ENCODE peak calls at places on chromosomes 11 and 22, in eight cellular contexts. Q is sigmoid colon, M is prostate gland, X is transverse colon, L is SK-N-MC, E is GM12891, H is H1, I is breast epithelium. U is an unnamed sample.

GRCh38 chr11:130428271-130428670 is at the start of gene ADAMTS8:
- DNase-seq in Q (no peak), M (no peak), X (no peak), L (no peak), E (no peak), H (no peak), I (no peak), U (no peak)

GRCh38 chr22:19400881-19401280 is 30.7 kb downstream of the HIRA start:
- DNase-seq in Q (peak), M (no peak), X (no peak), L (no peak), E (no peak), H (no peak), I (no peak), U (no peak)

GRCh38 chr11:61736310-61736709 is 16.1 kb upstream of the MYRF start:
- DNase-seq in Q (no peak), M (no peak), X (no peak), L (no peak), E (no peak), H (no peak), I (no peak), U (no peak)

GRCh38 chr11:199004-199581 is 6.2 kb downstream of the SCGB1C1 start:
- DNase-seq in Q (peak), M (no peak), X (peak), L (no peak), E (no peak), H (no peak), I (no peak), U (peak)

GRCh38 chr11:10683429-10683828 is 10.1 kb downstream of the IRAG1 start:
- DNase-seq in Q (no peak), M (no peak), X (no peak), L (no peak), E (no peak), H (no peak), I (no peak), U (no peak)

GRCh38 chr22:23639661-23640060 is 7.5 kb upstream of the DRICH1 start:
- DNase-seq in Q (no peak), M (no peak), X (no peak), L (no peak), E (no peak), H (no peak), I (no peak), U (no peak)

GRCh38 chr11:63020671-63021255 is 5.1 kb upstream of the SLC22A8 start:
- DNase-seq in Q (no peak), M (no peak), X (no peak), L (no peak), E (no peak), H (peak), I (no peak), U (no peak)

GRCh38 chr22:41833369-41834004 is 582 bp downstream of the SREBF2 start:
- DNase-seq in Q (peak), M (peak), X (peak), L (no peak), E (peak), H (no peak), I (peak), U (peak)

GRCh38 chr11:69351460-69351859 is 57.5 kb downstream of the MYEOV start:
- DNase-seq in Q (no peak), M (no peak), X (no peak), L (no peak), E (no peak), H (no peak), I (no peak), U (no peak)

GRCh38 chr22:22609271-22609670 is 35.1 kb upstream of the GGTLC2 start:
- DNase-seq in Q (no peak), M (no peak), X (no peak), L (no peak), E (no peak), H (no peak), I (no peak), U (no peak)

GRCh38 chr11:57491371-57492061 is 24.0 kb downstream of the SLC43A1 start:
- DNase-seq in Q (no peak), M (no peak), X (peak), L (no peak), E (no peak), H (no peak), I (no peak), U (peak)

GRCh38 chr22:25062378-25063095 is 110.0 kb downstream of the KIAA1671 start:
- DNase-seq in Q (no peak), M (no peak), X (peak), L (no peak), E (no peak), H (no peak), I (no peak), U (peak)

GRCh38 chr11:82832983-82833382 is 67.2 kb downstream of the PRCP start:
- DNase-seq in Q (no peak), M (no peak), X (no peak), L (no peak), E (no peak), H (no peak), I (no peak), U (no peak)

GRCh38 chr11:74011360-74012071 is 2.6 kb upstream of the UCP3 start:
- DNase-seq in Q (peak), M (no peak), X (no peak), L (no peak), E (no peak), H (no peak), I (no peak), U (no peak)

GRCh38 chr22:19631899-19632670 is 82.2 kb upstream of the SEPTIN5 start:
- DNase-seq in Q (peak), M (no peak), X (no peak), L (no peak), E (no peak), H (no peak), I (no peak), U (no peak)

GRCh38 chr11:84922836-84923235 is 704.3 kb downstream of the DLG2 start:
- DNase-seq in Q (no peak), M (no peak), X (peak), L (no peak), E (no peak), H (no peak), I (no peak), U (no peak)

GRCh38 chr11:67572747-67573419 is 10.7 kb upstream of the GSTP1 start:
- DNase-seq in Q (peak), M (peak), X (peak), L (no peak), E (no peak), H (no peak), I (peak), U (peak)

GRCh38 chr11:17986007-17986710 is 26.7 kb downstream of the SERGEF start:
- DNase-seq in Q (no peak), M (no peak), X (no peak), L (no peak), E (no peak), H (no peak), I (no peak), U (no peak)

GRCh38 chr11:73950869-73951710 is at the start of gene DNAJB13:
- DNase-seq in Q (peak), M (peak), X (peak), L (no peak), E (peak), H (no peak), I (no peak), U (no peak)

GRCh38 chr11:1896468-1896867 is 4.8 kb upstream of the PRR33 start:
- DNase-seq in Q (no peak), M (no peak), X (no peak), L (no peak), E (no peak), H (no peak), I (no peak), U (no peak)

GRCh38 chr22:47782461-47783075 is 1020.1 kb downstream of the TBC1D22A start:
- DNase-seq in Q (no peak), M (no peak), X (no peak), L (no peak), E (no peak), H (no peak), I (no peak), U (peak)

GRCh38 chr22:25970996-25971811 is 198.1 kb upstream of the SEZ6L start:
- DNase-seq in Q (no peak), M (no peak), X (no peak), L (no peak), E (no peak), H (peak), I (no peak), U (no peak)

GRCh38 chr11:130510407-130511006 is 62.1 kb downstream of the ADAMTS15 start:
- DNase-seq in Q (no peak), M (peak), X (no peak), L (no peak), E (no peak), H (no peak), I (no peak), U (no peak)

GRCh38 chr11:45211732-45212131 is 65.3 kb downstream of the PRDM11 start:
- DNase-seq in Q (peak), M (no peak), X (no peak), L (no peak), E (no peak), H (no peak), I (no peak), U (no peak)

GRCh38 chr11:45213717-45214116 is 67.3 kb downstream of the PRDM11 start:
- DNase-seq in Q (peak), M (no peak), X (no peak), L (no peak), E (no peak), H (no peak), I (no peak), U (no peak)

GRCh38 chr11:45210846-45211245 is 64.4 kb downstream of the PRDM11 start:
- DNase-seq in Q (peak), M (no peak), X (no peak), L (no peak), E (no peak), H (no peak), I (no peak), U (no peak)

GRCh38 chr11:45213316-45213665 is 66.9 kb downstream of the PRDM11 start:
- DNase-seq in Q (peak), M (no peak), X (no peak), L (no peak), E (no peak), H (no peak), I (no peak), U (no peak)

DNA sequence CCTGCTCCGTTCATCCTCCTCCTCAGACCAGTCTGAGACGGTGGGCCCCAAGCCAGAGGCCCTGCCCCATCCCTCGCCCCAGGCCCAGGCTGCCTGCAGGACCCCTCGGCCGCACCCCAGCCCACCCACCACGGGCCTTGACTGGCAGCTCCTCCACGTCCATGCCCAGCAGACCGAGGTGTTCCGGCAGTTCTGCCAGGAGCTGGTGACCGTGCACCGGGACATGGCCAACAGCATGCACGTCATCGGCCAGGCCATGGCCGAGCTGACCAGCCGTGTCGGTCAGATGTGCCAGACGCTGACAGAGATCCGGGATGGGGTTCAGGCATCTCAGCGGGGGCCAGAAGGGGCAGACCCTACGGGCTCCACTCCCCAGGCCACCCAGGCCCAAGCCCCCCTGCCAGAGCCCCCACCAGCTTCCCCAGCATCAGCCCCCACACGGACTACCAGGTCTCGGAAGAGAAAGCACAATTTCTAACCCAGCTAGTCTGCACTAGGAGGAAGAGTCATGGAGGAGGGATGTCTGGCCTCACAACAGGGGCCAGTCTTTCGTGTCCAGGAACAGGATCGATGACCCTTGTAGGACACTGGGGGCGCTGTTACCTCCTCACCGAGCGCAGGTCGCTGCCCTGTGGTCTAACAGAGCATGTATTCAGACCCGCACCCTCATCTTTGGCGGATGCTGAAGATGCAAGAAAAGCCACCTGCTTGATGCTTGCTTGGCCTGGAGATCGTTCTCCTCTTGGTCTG is 66.3 kb downstream of the PRDM11 start:
- DNase-seq in Q (peak), M (no peak), X (no peak), L (no peak), E (no peak), H (no peak), I (no peak), U (no peak)
- TF ChIP-seq POLR2AphosphoS5 in Q (no peak), M (no peak), X (no peak), L (no peak), E (no peak), H (no peak), I (no peak), U (no peak)

GRCh38 chr11:64885367-64886286 is 7.2 kb upstream of the EHD1 start:
- DNase-seq in Q (no peak), M (no peak), X (no peak), L (no peak), E (no peak), H (no peak), I (no peak), U (peak)
- TF ChIP-seq POLR2AphosphoS5 in Q (no peak), M (no peak), X (peak), L (no peak), E (no peak), H (no peak), I (no peak), U (no peak)

GRCh38 chr11:105367129-105367528 is 227.6 kb upstream of the CARD18 start:
- DNase-seq in Q (no peak), M (no peak), X (no peak), L (no peak), E (no peak), H (no peak), I (no peak), U (no peak)

GRCh38 chr11:105368711-105369110 is 229.1 kb upstream of the CARD18 start:
- DNase-seq in Q (no peak), M (no peak), X (no peak), L (no peak), E (no peak), H (no peak), I (no peak), U (no peak)

GRCh38 chr11:105377870-105378269 is 232.0 kb upstream of the GRIA4 start:
- DNase-seq in Q (no peak), M (no peak), X (no peak), L (no peak), E (no peak), H (no peak), I (no peak), U (no peak)

GRCh38 chr11:105371311-105371710 is 231.7 kb upstream of the CARD18 start:
- DNase-seq in Q (no peak), M (no peak), X (no peak), L (no peak), E (no peak), H (no peak), I (no peak), U (no peak)

DNA sequence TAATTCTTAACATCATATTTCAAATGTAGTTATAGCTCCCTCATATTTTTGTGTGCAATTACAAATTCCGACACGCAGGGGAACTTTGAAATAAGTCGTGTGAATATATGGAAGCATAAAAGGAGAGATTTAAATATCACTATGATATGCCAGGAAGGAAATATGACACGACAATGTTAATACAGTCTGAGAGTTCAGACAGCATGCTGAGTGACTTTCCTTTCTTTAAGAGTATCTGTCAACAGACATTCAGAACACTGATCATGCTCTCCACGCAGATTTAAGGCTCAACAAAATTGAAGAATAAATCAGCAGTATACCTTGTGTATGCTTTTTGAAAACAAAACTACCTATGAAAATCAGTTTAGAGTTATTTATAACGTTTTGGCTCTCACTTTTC is 232.6 kb upstream of the CARD18 start:
- DNase-seq in Q (no peak), M (no peak), X (no peak), L (no peak), E (no peak), H (no peak), I (no peak), U (no peak)
- TF ChIP-seq POLR2AphosphoS5 in Q (no peak), M (no peak), X (no peak), L (no peak), E (no peak), H (no peak), I (no peak), U (no peak)

GRCh38 chr11:65119670-65119995 is 2.1 kb upstream of the ZNHIT2 start:
- DNase-seq in Q (no peak), M (no peak), X (no peak), L (no peak), E (no peak), H (no peak), I (no peak), U (no peak)

GRCh38 chr11:65120831-65121230 is 1.1 kb downstream of the FAU start:
- DNase-seq in Q (no peak), M (no peak), X (no peak), L (no peak), E (no peak), H (no peak), I (no peak), U (no peak)

GRCh38 chr11:65116370-65117205 is 913 bp downstream of the ZNHIT2 start:
- DNase-seq in Q (peak), M (no peak), X (no peak), L (no peak), E (no peak), H (no peak), I (no peak), U (peak)

GRCh38 chr11:65117206-65118096 is at the start of gene ZNHIT2:
- DNase-seq in Q (peak), M (peak), X (peak), L (peak), E (peak), H (peak), I (peak), U (peak)

DNA sequence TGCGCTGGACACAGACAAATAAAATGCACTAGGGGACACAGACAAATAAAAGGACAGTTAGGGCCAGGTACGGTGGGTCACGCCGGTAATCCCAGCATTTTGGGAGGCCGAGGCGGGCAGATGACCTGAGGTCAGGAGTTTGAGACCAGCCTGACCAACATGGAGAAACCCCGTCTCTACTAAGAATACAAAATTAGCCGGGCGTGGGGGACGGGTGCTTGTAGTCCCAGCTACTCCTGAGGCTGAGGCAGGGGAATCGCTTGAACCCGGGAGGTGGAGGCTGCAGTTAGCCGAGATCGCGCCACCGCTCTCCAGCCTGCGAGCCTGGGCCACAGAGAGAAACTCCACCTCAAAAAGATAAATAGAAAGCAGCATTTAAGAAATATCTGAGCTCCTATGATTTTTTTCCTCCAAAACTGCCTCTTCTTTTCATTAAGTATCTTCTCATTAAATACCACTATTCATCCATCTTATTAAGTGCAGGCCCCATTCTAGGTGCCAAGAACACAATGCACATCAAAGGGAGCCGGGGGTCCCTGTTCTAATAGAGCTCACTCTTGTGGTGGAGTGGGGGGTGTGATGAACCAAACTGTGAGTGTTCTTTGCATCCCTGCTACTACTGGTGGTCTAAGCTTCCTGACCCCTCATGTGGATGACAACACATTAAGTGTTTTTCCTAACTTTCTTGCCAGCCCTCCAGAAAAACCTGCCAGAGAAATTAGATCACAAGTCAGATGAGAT is 766 bp upstream of the ZNHIT2 start:
- DNase-seq in Q (peak), M (no peak), X (no peak), L (no peak), E (no peak), H (no peak), I (no peak), U (peak)
- TF ChIP-seq POLR2AphosphoS5 in Q (no peak), M (no peak), X (no peak), L (no peak), E (no peak), H (no peak), I (no peak), U (no peak)

DNA sequence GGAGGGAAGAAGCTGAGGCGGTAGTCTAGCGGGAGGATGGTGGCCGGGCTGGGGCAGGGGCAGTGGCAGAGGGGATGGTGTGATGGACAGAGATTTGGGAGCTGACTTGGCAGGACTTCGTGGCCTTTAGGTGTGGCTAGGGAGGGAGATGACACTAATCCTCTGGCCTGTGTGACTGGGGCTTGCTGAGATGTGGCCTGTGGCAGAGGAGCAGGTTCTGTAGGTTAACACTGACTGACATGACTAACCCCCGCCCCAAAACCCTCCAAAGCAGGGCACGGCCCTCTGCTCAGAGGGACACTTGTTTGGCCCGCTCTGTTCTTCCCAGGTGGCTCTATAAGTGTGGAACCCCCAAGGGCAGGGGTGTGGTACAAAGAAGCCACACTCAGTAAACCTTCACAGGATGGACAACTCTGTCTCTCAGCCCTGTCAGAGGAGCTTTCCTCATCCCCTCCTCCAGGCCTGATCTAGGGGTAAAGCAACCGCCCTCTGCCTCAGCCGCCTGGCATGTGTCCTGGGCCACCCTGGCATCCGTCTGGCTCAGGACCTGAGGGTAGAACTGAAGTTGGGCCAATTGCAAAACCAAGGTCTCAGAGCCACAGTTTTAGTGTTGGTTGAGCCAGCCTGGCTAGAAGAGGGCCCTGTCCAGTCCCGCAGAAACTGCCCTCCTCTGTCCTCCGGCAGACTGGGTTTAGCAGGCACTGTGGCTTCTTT is 15.6 kb downstream of the TOM1 start:
- DNase-seq in Q (peak), M (peak), X (no peak), L (no peak), E (no peak), H (no peak), I (peak), U (peak)
- TF ChIP-seq POLR2AphosphoS5 in Q (no peak), M (no peak), X (no peak), L (no peak), E (no peak), H (no peak), I (no peak), U (no peak)

GRCh38 chr11:118434553-118435232 is 1.6 kb upstream of the KMT2A start:
- DNase-seq in Q (peak), M (peak), X (peak), L (no peak), E (no peak), H (no peak), I (no peak), U (peak)

GRCh38 chr11:118435893-118436624 is at the start of gene KMT2A:
- DNase-seq in Q (peak), M (peak), X (peak), L (peak), E (peak), H (peak), I (peak), U (peak)

GRCh38 chr11:118436639-118437045 is 350 bp downstream of the KMT2A start:
- DNase-seq in Q (peak), M (no peak), X (peak), L (no peak), E (no peak), H (no peak), I (no peak), U (peak)

GRCh38 chr11:118434123-118434552 is 2.2 kb upstream of the KMT2A start:
- DNase-seq in Q (no peak), M (no peak), X (no peak), L (no peak), E (no peak), H (no peak), I (no peak), U (no peak)

GRCh38 chr11:118435233-118435892 is 929 bp upstream of the KMT2A start:
- DNase-seq in Q (peak), M (peak), X (peak), L (peak), E (peak), H (peak), I (no peak), U (peak)
- TF ChIP-seq POLR2AphosphoS5 in Q (no peak), M (no peak), X (no peak), L (peak), E (peak), H (peak), I (no peak), U (peak)

U was measured in spleen.